ENCODE peak calls at places on chromosome 22, in nine cellular contexts. A, O, I, L, B, D, F, V and K are unnamed samples. For H3K36me3, the result is how much of the 10 kb centered on the place peaks cover.

GRCh38 chr22:43753718-43754117 is 58.4 kb downstream of the EFCAB6 start:
- DNase-seq in D (no peak), V (no peak), F (no peak), O (no peak), I (no peak), A (no peak), L (no peak), B (no peak), K (no peak)

GRCh38 chr22:39808087-39808486 is 85.5 kb downstream of the ENTHD1 start:
- DNase-seq in I (peak), V (no peak), O (no peak), B (no peak), F (peak), L (peak), A (peak), D (no peak), K (peak)

GRCh38 chr22:37907036-37907954 is 1.2 kb downstream of the MICALL1 start:
- DNase-seq in O (no peak), D (no peak), B (no peak), A (no peak), F (no peak), V (no peak), I (no peak), L (no peak), K (no peak)

GRCh38 chr22:37892566-37893338 is 13.3 kb upstream of the MICALL1 start:
- DNase-seq in B (no peak), A (no peak), V (no peak), I (no peak), O (no peak), F (no peak), L (no peak), D (peak), K (no peak)

GRCh38 chr22:29328566-29329500 is 13.3 kb upstream of the RASL10A start:
- DNase-seq in A (no peak), I (no peak), B (no peak), V (no peak), F (no peak), O (no peak), D (no peak), L (no peak), K (no peak)

GRCh38 chr22:38963872-38964271 is 6.5 kb downstream of the APOBEC3A start:
- DNase-seq in O (no peak), B (no peak), V (no peak), F (no peak), I (no peak), D (no peak), A (no peak), L (no peak), K (no peak)

GRCh38 chr22:49363526-49364230 is 464.0 kb downstream of the BRD1 start:
- DNase-seq in A (no peak), F (no peak), I (no peak), V (no peak), B (no peak), D (peak), L (no peak), O (no peak), K (no peak)

GRCh38 chr22:29329581-29329980 is 14.1 kb upstream of the RASL10A start:
- DNase-seq in O (no peak), B (no peak), F (no peak), V (no peak), L (no peak), D (no peak), A (no peak), I (no peak), K (no peak)

GRCh38 chr22:21672107-21672629 is 6.4 kb downstream of the PPIL2 start:
- DNase-seq in D (no peak), A (no peak), L (no peak), I (no peak), O (no peak), B (no peak), F (no peak), V (no peak), K (no peak)

GRCh38 chr22:31509041-31509440 is 12.7 kb downstream of the SFI1 start:
- DNase-seq in L (no peak), I (no peak), D (no peak), O (no peak), B (no peak), A (no peak), F (no peak), V (no peak), K (no peak)

GRCh38 chr22:46393791-46394333 is 58.3 kb downstream of the TRMU start:
- DNase-seq in A (no peak), O (no peak), B (no peak), V (no peak), L (no peak), F (no peak), I (no peak), D (no peak), K (no peak)

GRCh38 chr22:50471197-50471847 is 3.5 kb downstream of the SBF1 start:
- DNase-seq in D (no peak), I (no peak), V (no peak), F (no peak), A (no peak), B (no peak), L (no peak), O (no peak), K (no peak)

GRCh38 chr22:50473855-50474671 is 772 bp downstream of the SBF1 start:
- DNase-seq in I (no peak), F (no peak), V (no peak), A (no peak), D (peak), O (peak), L (peak), B (no peak), K (peak)

GRCh38 chr22:50473088-50473487 is 1.7 kb downstream of the SBF1 start:
- DNase-seq in O (no peak), A (peak), V (no peak), L (peak), D (no peak), I (no peak), B (no peak), F (peak), K (peak)

GRCh38 chr22:50470491-50470890 is 4.3 kb downstream of the SBF1 start:
- DNase-seq in I (no peak), O (no peak), L (no peak), B (no peak), A (no peak), D (no peak), F (no peak), V (no peak), K (no peak)

DNA sequence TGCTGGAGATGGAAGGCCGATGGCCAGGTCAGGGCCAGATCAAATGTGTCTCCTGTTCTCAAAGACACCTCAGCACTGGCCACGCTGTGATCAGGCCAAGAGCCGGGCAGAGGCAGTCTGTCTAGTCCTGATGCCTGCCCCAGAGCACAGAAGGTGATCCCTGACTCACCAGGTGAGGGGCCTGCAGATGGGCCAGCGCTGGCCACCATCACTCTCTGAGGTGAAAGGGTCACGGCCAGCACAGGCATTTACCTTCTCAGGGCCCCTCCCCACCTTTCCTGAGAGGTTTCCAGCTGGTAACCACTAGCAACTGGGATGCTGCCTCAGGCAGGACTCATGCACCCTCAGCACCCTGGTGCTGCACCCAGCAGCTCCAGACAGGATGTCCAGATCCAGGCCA is 2.9 kb downstream of the SBF1 start:
- DNase-seq in B (no peak), V (no peak), I (no peak), D (no peak), O (no peak), L (no peak), F (no peak), A (no peak), K (no peak)
- H3K27ac ChIP-seq in B (peak), V (no peak), I (no peak), D (no peak), O (no peak), L (no peak), F (peak), A (no peak), K (no peak)

GRCh38 chr22:41525450-41526225 is 18.6 kb downstream of the POLR3H start:
- DNase-seq in F (no peak), O (no peak), L (no peak), I (no peak), A (no peak), B (no peak), D (no peak), V (no peak), K (no peak)

GRCh38 chr22:41526226-41526531 is 18.1 kb downstream of the POLR3H start:
- DNase-seq in D (no peak), V (no peak), B (no peak), L (no peak), F (no peak), A (no peak), O (no peak), I (no peak), K (no peak)

GRCh38 chr22:41528938-41529561 is 15.2 kb downstream of the POLR3H start:
- DNase-seq in D (no peak), L (no peak), A (no peak), I (no peak), V (no peak), O (no peak), F (no peak), B (no peak), K (no peak)

GRCh38 chr22:41528132-41528766 is 16.0 kb downstream of the POLR3H start:
- DNase-seq in O (no peak), D (no peak), I (no peak), L (no peak), F (no peak), V (no peak), B (no peak), A (no peak), K (no peak)

DNA sequence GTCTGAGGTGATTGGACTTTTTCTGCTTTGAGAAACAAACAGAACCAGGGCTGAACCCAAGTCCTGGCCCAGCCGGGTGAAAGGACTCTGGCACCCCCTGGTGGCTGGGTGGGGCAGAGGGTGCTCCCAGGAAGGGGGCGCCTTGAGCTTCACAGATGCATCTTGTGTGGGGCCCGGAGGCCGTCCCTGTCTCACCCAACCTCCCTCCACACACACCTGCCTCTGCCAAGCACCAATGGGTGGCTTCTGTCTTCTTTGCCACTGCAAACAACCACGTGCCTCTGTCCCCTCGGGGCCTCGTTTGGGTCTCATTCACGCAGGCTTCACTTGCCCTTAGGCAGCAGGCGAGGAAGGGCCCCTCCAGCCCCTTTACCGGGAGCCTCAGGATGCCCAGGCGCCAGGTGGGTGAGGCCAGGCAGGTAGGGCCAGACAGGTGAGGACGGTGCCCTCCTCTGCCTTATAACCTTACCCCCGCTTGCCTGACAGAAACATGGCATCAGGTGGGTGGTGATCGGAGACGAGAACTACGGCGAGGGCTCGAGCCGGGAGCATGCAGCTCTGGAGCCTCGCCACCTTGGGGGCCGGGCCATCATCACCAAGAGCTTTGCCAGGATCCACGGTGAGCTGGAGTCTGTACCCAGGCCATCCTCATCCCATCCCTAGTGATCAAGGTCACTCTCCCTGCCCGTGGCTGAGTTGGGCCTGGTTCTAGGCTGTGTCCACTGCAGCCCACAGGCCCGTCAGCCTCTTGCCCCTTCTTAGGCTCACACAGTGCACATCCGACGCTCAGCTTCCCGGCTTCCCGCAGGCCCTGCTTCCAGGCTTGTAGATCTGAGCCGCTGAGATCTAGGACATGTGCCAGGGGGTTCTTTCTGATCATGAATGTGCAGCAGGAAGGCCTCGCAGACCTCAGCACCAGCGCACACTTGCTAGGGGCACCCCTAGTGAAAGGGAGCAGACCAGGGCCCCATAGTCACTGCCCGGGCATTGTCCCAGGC is 17.2 kb downstream of the POLR3H start:
- DNase-seq in A (no peak), I (peak), V (no peak), O (peak), L (peak), D (peak), F (peak), B (no peak), K (peak)
- H3K36me3 ChIP-seq in A (under half), I (half or more), V (half or more), O (half or more), L (under half), D (half or more), F (half or more), B (under half), K (under half)

GRCh38 chr22:35842519-35842913 is 124.8 kb downstream of the APOL5 start:
- DNase-seq in L (no peak), B (no peak), D (no peak), V (no peak), F (no peak), O (no peak), I (no peak), A (no peak), K (no peak)

GRCh38 chr22:35838849-35839646 is 121.4 kb downstream of the APOL5 start:
- DNase-seq in B (no peak), L (peak), D (no peak), V (peak), F (no peak), A (peak), O (peak), I (peak), K (peak)

GRCh38 chr22:35841907-35842518 is 124.3 kb downstream of the APOL5 start:
- DNase-seq in V (no peak), F (no peak), A (no peak), B (no peak), I (no peak), O (no peak), L (no peak), D (no peak), K (no peak)

GRCh38 chr22:35837328-35837727 is 119.7 kb downstream of the APOL5 start:
- DNase-seq in D (no peak), I (no peak), O (no peak), V (no peak), B (no peak), F (no peak), L (no peak), A (no peak), K (no peak)

DNA sequence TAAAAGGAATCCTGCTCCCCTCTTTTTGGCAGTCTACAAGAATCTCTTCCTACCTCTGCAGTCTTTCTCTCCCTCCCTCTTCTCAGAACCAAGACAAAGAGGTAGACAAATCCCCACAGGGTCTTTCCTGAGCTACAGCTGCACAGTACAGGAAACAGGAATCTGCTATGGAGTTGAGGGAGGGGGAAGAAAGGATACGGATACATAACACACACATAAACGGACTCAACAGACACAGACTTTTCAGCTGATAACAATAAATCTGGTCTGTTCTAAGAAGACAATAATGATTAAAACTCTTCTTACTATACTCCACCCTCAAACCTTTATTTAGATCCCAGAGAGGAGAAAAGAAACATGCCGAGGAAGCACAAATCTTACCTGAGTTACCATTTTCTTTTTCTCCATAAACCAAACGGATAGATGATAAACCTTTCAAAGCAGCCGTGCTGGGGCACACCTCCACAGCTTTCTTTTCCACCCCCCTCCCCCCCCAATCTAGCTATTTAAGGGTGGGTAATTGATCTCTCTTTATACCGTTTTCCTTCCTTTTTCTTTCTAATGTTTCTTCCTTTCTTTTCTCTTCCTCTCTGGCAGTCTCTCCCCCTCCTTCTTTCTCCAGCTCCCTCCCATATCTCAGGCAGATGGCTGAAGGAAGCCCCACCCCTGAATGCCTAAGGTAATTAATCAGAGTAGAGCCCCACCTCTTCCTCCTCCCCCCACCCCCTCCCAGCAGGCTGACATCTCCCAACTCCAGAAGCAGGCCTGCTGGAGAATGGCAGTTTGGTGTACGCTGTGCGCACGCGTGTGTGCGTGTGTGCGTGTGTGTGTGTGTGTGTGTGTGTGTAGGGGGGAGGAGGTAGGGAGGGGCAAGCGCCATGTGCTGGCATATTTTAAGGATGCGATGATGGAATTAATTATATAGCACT is 122.4 kb downstream of the APOL5 start:
- DNase-seq in O (peak), B (peak), I (peak), D (peak), A (peak), L (peak), F (no peak), V (peak), K (peak)
- H3K27ac ChIP-seq in O (peak), B (peak), I (peak), D (peak), A (peak), L (peak), F (no peak), V (peak), K (peak)

DNA sequence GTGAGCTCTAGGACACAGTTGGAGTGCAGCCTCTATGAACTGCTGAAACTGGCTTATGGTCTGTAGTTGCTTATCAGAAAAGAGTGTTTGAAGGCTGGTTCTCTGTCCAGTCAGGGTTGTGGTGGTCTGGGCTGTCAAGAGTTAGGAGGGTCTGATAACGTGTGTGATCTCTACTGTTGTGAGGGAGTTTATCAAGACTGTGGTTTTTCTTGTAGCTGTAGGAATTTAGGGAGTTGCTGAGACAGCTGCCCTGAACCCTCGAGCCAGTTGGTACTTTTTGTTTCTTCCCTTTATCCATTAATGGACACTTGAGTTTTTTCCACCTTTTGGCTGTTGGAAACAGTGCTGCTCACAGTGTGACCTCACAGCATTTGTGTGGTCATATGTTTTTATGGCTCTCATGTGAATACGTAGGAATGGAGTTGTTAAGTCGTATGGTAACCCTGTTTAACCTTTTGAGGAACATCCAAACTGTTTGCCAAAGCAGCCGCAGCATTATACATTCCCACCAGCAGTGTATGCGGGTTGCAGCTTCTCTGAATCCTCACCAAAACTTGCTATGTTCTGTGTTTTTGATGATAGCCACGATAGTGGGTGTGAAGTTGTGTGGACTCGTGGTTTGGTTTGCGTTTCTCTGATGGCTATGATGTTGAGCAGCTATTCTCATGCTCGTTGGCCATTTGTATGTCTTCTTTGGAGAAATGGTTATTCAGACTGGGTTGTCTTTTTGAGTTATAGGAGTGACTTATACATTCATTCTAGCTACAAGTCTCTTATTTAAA is 20.9 kb upstream of the DGCR8 start:
- DNase-seq in I (no peak), A (no peak), B (no peak), D (no peak), L (no peak), V (no peak), F (no peak), O (peak), K (no peak)
- H3K36me3 ChIP-seq in I (under half), A (under half), B (under half), D (half or more), L (under half), V (under half), F (half or more), O (under half), K (under half)

GRCh38 chr22:25137577-25138525 is 61.8 kb upstream of the CRYBB3 start:
- DNase-seq in D (no peak), I (peak), L (peak), A (peak), B (no peak), F (no peak), O (no peak), V (no peak), K (no peak)

GRCh38 chr22:25141994-25142620 is 57.6 kb upstream of the CRYBB3 start:
- DNase-seq in V (no peak), F (no peak), I (no peak), A (no peak), B (no peak), D (no peak), L (no peak), O (no peak), K (peak)

GRCh38 chr22:25136953-25137576 is 62.6 kb upstream of the CRYBB3 start:
- DNase-seq in D (no peak), V (no peak), L (no peak), O (no peak), F (no peak), B (no peak), A (no peak), I (no peak), K (no peak)

GRCh38 chr22:25143161-25144076 is 56.2 kb upstream of the CRYBB3 start:
- DNase-seq in D (no peak), O (no peak), I (no peak), V (no peak), L (no peak), B (no peak), A (no peak), F (no peak), K (no peak)

GRCh38 chr22:25139062-25139461 is 60.6 kb upstream of the CRYBB3 start:
- DNase-seq in L (no peak), A (no peak), O (no peak), B (no peak), F (no peak), V (no peak), D (no peak), I (peak), K (no peak)
- H3K27ac ChIP-seq in L (no peak), A (no peak), O (no peak), B (peak), F (no peak), V (no peak), D (no peak), I (no peak), K (no peak)

GRCh38 chr22:42633013-42633412 is 7.4 kb downstream of the ATP5MGL start:
- DNase-seq in A (no peak), L (no peak), D (no peak), F (no peak), I (no peak), V (no peak), O (no peak), B (no peak), K (no peak)
- H3K36me3 ChIP-seq in A (under half), L (under half), D (half or more), F (under half), I (under half), V (half or more), O (under half), B (half or more), K (under half)

GRCh38 chr22:23245799-23246136 is 65.5 kb downstream of the BCR start:
- DNase-seq in A (no peak), O (no peak), I (no peak), B (no peak), L (no peak), F (peak), V (no peak), D (no peak), K (no peak)
- H3K27ac ChIP-seq in A (no peak), O (no peak), I (no peak), B (no peak), L (no peak), F (no peak), V (no peak), D (no peak), K (no peak)